ENCODE peak calls at places on chromosomes 11 and 22, in six cellular contexts. O is body of pancreas, T is adrenal gland, Y is fibroblast of the aortic adventitia, X is heart left ventricle, H is B cell. J is an unnamed sample.

GRCh38 chr11:27703453-27703852 is 3.2 kb upstream of the BDNF start:
- DNase-seq in O (no peak), H (no peak), T (no peak), X (no peak), Y (peak), J (no peak)

GRCh38 chr11:72695354-72695753 is 21.1 kb upstream of the PDE2A start:
- DNase-seq in X (no peak), Y (no peak), O (no peak), H (no peak), T (no peak), J (no peak)

GRCh38 chr11:112174789-112175595 is at the start of gene BCO2:
- DNase-seq in Y (peak), O (peak), X (peak), T (peak), H (no peak), J (no peak)

GRCh38 chr11:67313125-67313890 is 10.0 kb downstream of the SSH3 start:
- DNase-seq in X (no peak), O (no peak), T (no peak), H (no peak), Y (no peak), J (no peak)

GRCh38 chr11:45168366-45169130 is 22.1 kb downstream of the PRDM11 start:
- DNase-seq in O (no peak), H (no peak), Y (no peak), T (no peak), X (no peak), J (no peak)

GRCh38 chr11:82577246-82577645 is 156.4 kb downstream of the FAM181B start:
- DNase-seq in H (no peak), T (no peak), O (no peak), X (no peak), Y (no peak), J (no peak)

GRCh38 chr11:31254411-31254810 is 115.1 kb downstream of the DCDC1 start:
- DNase-seq in O (no peak), T (no peak), Y (peak), X (no peak), H (no peak), J (no peak)

GRCh38 chr11:14448229-14448628 is 51.4 kb downstream of the COPB1 start:
- DNase-seq in Y (no peak), O (no peak), X (no peak), T (no peak), H (no peak), J (no peak)

GRCh38 chr11:125766251-125766650 is 12.4 kb downstream of the PATE2 start:
- DNase-seq in T (no peak), O (no peak), X (no peak), Y (no peak), H (no peak), J (no peak)

GRCh38 chr11:113974741-113975470 is at the start of gene HTR3A:
- DNase-seq in T (peak), Y (peak), O (peak), X (peak), H (no peak), J (no peak)

GRCh38 chr11:10496296-10496936 is 41.4 kb downstream of the AMPD3 start:
- DNase-seq in Y (no peak), O (no peak), T (no peak), H (no peak), X (no peak), J (no peak)

GRCh38 chr11:102806296-102806695 is 8.3 kb upstream of the MMP1 start:
- DNase-seq in H (no peak), T (no peak), X (no peak), Y (peak), O (no peak), J (no peak)

GRCh38 chr11:9626778-9627394 is 37.0 kb upstream of the SWAP70 start:
- DNase-seq in Y (no peak), X (peak), H (no peak), O (no peak), T (peak), J (no peak)

GRCh38 chr22:41324818-41325528 is 23.6 kb downstream of the ZC3H7B start:
- DNase-seq in X (no peak), O (no peak), Y (no peak), H (no peak), T (no peak), J (no peak)

GRCh38 chr22:31089101-31090100 is 8.3 kb downstream of the SMTN start:
- DNase-seq in T (peak), H (peak), X (peak), Y (peak), O (no peak), J (peak)

GRCh38 chr22:17419348-17419747 is 50.1 kb downstream of the CECR2 start:
- DNase-seq in O (no peak), T (no peak), X (no peak), H (no peak), Y (no peak), J (no peak)

GRCh38 chr11:32307449-32307848 is 127.9 kb downstream of the WT1 start:
- DNase-seq in H (no peak), O (no peak), Y (no peak), X (no peak), T (no peak), J (no peak)

GRCh38 chr22:17802822-17803221 is 28.6 kb upstream of the BID start:
- DNase-seq in T (no peak), H (no peak), X (no peak), O (no peak), Y (no peak), J (no peak)

GRCh38 chr11:115958089-115959000 is 454.1 kb upstream of the CADM1 start:
- DNase-seq in O (no peak), T (no peak), X (no peak), Y (no peak), H (no peak), J (no peak)

GRCh38 chr11:67495234-67496005 is 9.7 kb downstream of the PITPNM1 start:
- DNase-seq in O (no peak), H (peak), X (no peak), Y (no peak), T (no peak), J (no peak)

GRCh38 chr11:76244311-76245061 is 38.2 kb upstream of the WNT11 start:
- DNase-seq in T (no peak), X (no peak), H (no peak), O (no peak), Y (no peak), J (no peak)

GRCh38 chr11:100671471-100671870 is 15.6 kb upstream of the ARHGAP42 start:
- DNase-seq in X (no peak), H (no peak), O (no peak), T (no peak), Y (no peak), J (no peak)

GRCh38 chr11:133947298-133947905 is 9.4 kb downstream of the IGSF9B start:
- DNase-seq in X (peak), O (no peak), T (no peak), H (no peak), Y (peak), J (no peak)

GRCh38 chr11:15976433-15977045 is 379.8 kb downstream of the SOX6 start:
- DNase-seq in H (no peak), X (no peak), Y (peak), O (no peak), T (no peak), J (no peak)

GRCh38 chr11:70547821-70548670 is 149.7 kb downstream of the CTTN start:
- DNase-seq in X (no peak), O (no peak), H (no peak), T (no peak), Y (no peak), J (no peak)

GRCh38 chr11:34034053-34034452 is 17.5 kb upstream of the CAPRIN1 start:
- DNase-seq in H (no peak), O (no peak), X (no peak), Y (no peak), T (no peak), J (no peak)
- TF ChIP-seq CTCF in H (no peak), O (no peak), X (no peak), Y (no peak), T (no peak), J (no peak)

DNA sequence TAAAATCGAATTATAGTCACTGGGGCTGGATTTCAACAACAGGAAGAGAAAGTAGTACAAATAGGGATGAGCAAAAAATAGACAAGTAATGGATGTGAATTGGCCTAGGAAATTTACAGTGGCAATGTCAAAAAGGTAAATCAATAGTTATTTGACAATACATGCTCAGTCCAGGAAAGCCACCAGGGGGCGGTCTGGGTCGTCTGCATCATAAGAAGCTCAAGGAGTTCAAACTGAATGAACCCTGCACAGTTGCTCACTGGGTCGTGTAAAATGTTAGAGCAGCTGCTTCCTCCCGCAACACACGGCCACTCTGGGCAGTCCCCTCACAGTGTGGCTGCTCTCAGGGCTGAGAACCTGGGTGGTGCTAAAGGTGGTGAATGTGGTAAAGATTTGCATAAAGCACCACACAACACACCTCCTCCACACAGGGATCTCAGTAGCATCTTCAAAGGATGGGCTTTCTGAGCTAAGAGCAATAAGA is 85.9 kb downstream of the ZNF280B start:
- DNase-seq in T (peak), H (peak), X (peak), Y (peak), O (peak), J (peak)
- TF ChIP-seq CTCF in T (peak), H (peak), X (peak), Y (peak), O (peak), J (peak)

DNA sequence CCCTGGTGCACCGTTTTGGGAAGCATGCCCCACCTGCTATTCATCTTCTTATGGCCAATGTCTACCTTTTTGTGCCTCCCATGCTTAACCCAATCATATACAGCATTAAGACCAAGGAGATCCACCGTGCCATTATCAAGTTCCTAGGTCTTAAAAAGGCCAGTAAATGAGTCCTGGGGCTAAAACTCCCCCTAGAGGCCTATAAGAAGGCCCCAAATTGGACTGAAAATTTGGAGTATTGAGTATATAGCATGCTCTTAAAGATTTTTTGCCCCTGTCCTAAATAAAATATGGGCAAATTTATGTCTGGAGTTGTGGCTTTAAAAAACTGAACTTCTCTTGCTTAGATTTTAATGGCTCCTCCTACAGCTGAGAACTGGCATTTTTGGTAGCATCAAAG is 6.6 kb downstream of the OR51M1 start:
- DNase-seq in X (no peak), Y (no peak), H (no peak), O (no peak), T (no peak), J (no peak)
- TF ChIP-seq CTCF in X (no peak), Y (no peak), H (no peak), O (no peak), T (no peak), J (no peak)

GRCh38 chr11:65431452-65432132 is 9.0 kb downstream of the NEAT1 start:
- DNase-seq in O (no peak), X (no peak), H (no peak), Y (peak), T (no peak), J (no peak)

GRCh38 chr11:65429069-65429681 is 6.6 kb downstream of the NEAT1 start:
- DNase-seq in Y (peak), X (peak), O (peak), T (peak), H (no peak), J (peak)

GRCh38 chr11:65428578-65429068 is 6.0 kb downstream of the NEAT1 start:
- DNase-seq in T (peak), H (no peak), O (peak), X (peak), Y (peak), J (no peak)

GRCh38 chr11:65430406-65431217 is 8.0 kb downstream of the NEAT1 start:
- DNase-seq in Y (peak), T (peak), O (peak), X (no peak), H (no peak), J (no peak)

GRCh38 chr11:65429724-65430405 is 7.3 kb downstream of the NEAT1 start:
- DNase-seq in H (no peak), X (peak), O (peak), T (peak), Y (peak), J (peak)
- TF ChIP-seq CTCF in H (no peak), X (no peak), O (no peak), T (no peak), Y (no peak), J (no peak)

GRCh38 chr11:118791015-118791960 is at the start of gene DDX6:
- DNase-seq in T (peak), X (peak), Y (peak), O (peak), H (peak), J (peak)
- TF ChIP-seq CTCF in T (no peak), X (peak), Y (peak), O (no peak), H (no peak), J (no peak)

DNA sequence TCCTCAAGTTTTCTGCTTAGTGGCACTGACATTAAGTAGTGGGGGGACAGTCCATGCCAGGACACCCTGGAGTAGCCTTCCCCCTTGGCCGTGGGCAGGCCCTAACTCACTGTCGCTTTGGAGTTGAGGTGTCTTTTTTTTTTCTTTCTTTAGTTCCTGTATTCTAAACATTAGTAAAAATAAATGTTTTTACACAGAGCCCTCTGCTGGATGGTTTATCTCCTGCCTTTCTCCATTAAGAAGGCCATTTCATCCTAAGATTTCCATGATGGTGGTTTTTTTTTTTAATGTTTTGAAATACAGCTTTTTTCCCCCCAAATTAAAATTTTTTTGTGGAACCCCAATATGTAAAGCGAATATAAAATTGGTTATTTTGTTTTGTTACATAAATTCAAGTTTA is 1.8 kb upstream of the TIGD3 start:
- DNase-seq in T (no peak), Y (peak), H (no peak), X (no peak), O (no peak), J (no peak)
- TF ChIP-seq CTCF in T (peak), Y (peak), H (peak), X (peak), O (no peak), J (peak)

GRCh38 chr11:57426754-57427691 is at the start of gene SLC43A3:
- DNase-seq in O (peak), Y (peak), H (peak), T (peak), X (peak), J (peak)
- TF ChIP-seq CTCF in O (no peak), Y (no peak), H (no peak), T (no peak), X (no peak), J (no peak)

DNA sequence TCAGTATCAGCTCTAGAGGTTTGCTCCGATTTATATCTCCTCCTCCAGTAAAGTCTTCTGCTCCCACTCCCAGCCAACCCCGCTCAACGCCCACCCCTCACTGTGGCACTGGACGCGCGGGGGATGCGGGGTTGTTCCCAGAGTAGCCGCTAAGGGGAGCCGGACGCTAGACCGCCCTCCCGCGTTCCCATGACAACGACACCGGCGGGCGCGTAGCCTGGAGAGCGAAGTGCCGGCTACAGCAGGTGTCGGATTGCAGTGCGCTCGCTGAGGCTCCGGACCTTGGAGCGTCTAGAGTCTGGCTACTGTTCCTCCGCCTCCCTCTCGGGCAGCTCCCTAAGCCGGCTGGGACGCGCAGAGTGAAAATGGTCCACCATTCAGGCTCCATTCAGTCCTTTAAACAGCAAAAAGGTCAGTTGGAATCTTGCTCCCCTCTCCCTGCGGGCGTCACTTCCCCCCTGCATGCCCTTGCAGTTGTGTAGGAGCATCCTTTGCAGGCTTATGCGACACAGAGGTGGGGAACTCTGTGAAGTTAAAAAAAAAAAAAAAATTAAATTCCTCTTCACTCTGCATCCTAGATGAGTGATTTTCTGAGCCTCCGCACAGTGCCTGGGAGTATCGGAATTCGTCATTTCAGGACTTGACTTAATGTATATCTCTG is at the start of gene ANO3:
- DNase-seq in Y (peak), H (no peak), X (peak), O (peak), T (peak), J (peak)
- TF ChIP-seq CTCF in Y (peak), H (no peak), X (no peak), O (peak), T (peak), J (no peak)

GRCh38 chr22:46845281-46846153 is 83.1 kb downstream of the TBC1D22A start:
- DNase-seq in H (no peak), T (no peak), O (no peak), Y (peak), X (no peak), J (no peak)
- TF ChIP-seq CTCF in H (no peak), T (peak), O (peak), Y (peak), X (peak), J (no peak)

DNA sequence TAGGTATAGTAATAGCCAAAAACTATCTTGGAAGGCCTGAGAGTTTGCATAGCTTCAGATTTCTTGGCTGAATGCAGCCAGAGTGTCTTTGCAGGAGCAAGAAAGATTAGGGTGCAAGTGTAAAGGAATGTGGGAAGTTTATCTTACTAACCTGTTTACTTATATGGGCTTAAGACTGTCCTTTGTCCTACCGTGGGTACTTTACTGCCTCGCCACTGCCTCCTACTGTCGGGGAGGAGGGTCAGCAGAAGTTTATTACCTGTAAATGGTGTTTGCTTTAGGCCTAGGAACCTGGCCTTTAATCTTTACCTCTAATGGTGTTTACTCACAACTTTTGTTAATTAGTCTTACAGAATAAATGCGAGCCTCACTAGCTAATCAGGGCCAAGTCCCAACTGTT is 633.8 kb downstream of the DLG2 start:
- DNase-seq in T (no peak), O (no peak), Y (peak), X (no peak), H (no peak), J (no peak)
- TF ChIP-seq CTCF in T (no peak), O (no peak), Y (peak), X (no peak), H (no peak), J (no peak)

J was measured in HL-60.